ENCODE peak calls at places on chromosomes 6 and 20, in six cellular contexts. Q, N, B, E, F and Z are unnamed samples.

GRCh38 chr20:13856356-13856755 is 71.5 kb downstream of the NDUFAF5 start:
- DNase-seq in Q (no peak), N (no peak), B (no peak), E (no peak), F (no peak), Z (no peak)

GRCh38 chr20:607476-607875 is 2.6 kb downstream of the TCF15 start:
- DNase-seq in Q (no peak), N (no peak), B (no peak), E (peak), F (no peak), Z (no peak)

GRCh38 chr6:43413002-43413401 is 14.3 kb upstream of the ABCC10 start:
- DNase-seq in Q (no peak), N (no peak), B (no peak), E (no peak), F (no peak), Z (no peak)

GRCh38 chr6:145548941-145549652 is 186.2 kb downstream of the EPM2A start:
- DNase-seq in Q (no peak), N (peak), B (no peak), E (no peak), F (no peak), Z (no peak)

GRCh38 chr6:154783229-154783628 is 50.0 kb downstream of the SCAF8 start:
- DNase-seq in Q (no peak), N (no peak), B (no peak), E (no peak), F (no peak), Z (no peak)

GRCh38 chr6:109306733-109307132 is 75.5 kb downstream of the CD164 start:
- DNase-seq in Q (no peak), N (no peak), B (no peak), E (no peak), F (no peak), Z (no peak)

GRCh38 chr6:1044040-1044836 is 267.7 kb upstream of the FOXQ1 start:
- DNase-seq in Q (no peak), N (peak), B (no peak), E (no peak), F (peak), Z (no peak)

GRCh38 chr20:11777387-11777786 is 140.3 kb upstream of the BTBD3 start:
- DNase-seq in Q (no peak), N (no peak), B (no peak), E (no peak), F (no peak), Z (no peak)

GRCh38 chr20:18527836-18528235 is 20.1 kb downstream of the SEC23B start:
- DNase-seq in Q (no peak), N (peak), B (no peak), E (no peak), F (no peak), Z (no peak)

GRCh38 chr6:148700713-148701392 is 46.0 kb upstream of the UST start:
- DNase-seq in Q (peak), N (peak), B (peak), E (no peak), F (no peak), Z (no peak)

GRCh38 chr6:15779726-15780125 is 116.9 kb upstream of the DTNBP1 start:
- DNase-seq in Q (no peak), N (no peak), B (no peak), E (no peak), F (no peak), Z (no peak)

GRCh38 chr20:35497780-35498189 is 31.7 kb downstream of the C20orf173 start:
- DNase-seq in Q (peak), N (no peak), B (no peak), E (peak), F (no peak), Z (peak)

GRCh38 chr6:28269492-28269891 is 2.5 kb downstream of the ZSCAN26 start:
- DNase-seq in Q (peak), N (peak), B (peak), E (no peak), F (no peak), Z (no peak)

GRCh38 chr6:68031054-68031453 is 604.0 kb upstream of the ADGRB3 start:
- DNase-seq in Q (no peak), N (no peak), B (no peak), E (no peak), F (no peak), Z (no peak)
- H3K27ac ChIP-seq in Q (no peak), N (no peak), B (no peak), E (no peak), F (no peak), Z (no peak)

DNA sequence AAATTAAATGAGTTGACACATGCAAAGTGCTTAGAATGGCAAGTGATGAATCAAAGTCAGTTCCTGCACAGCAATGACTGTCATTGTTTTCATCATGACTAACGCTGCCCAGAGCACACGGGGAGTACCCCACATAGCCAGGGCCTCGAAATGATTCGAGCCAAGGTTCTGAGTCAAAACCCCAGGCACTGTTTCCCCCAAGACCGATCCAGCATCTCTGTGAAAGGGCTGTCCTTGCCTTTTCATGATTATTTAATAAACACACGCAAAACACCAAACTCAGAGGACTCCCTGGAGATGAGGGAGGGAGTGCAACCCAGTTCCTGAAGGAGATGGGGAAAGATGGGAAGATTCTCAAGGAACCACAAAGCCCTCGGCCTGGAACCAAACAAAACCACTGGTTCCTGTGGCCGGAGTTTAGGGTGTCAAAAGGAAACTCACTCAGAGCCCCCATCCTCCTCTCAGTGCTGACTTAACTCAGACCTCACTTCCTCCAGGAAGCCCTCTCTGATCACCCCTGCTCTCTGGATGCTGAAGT is 3.8 kb downstream of the PREX1 start:
- DNase-seq in Q (peak), N (peak), B (no peak), E (no peak), F (no peak), Z (no peak)
- TF ChIP-seq CTCF in Q (no peak), N (no peak), B (no peak), E (no peak), F (no peak), Z (no peak)

DNA sequence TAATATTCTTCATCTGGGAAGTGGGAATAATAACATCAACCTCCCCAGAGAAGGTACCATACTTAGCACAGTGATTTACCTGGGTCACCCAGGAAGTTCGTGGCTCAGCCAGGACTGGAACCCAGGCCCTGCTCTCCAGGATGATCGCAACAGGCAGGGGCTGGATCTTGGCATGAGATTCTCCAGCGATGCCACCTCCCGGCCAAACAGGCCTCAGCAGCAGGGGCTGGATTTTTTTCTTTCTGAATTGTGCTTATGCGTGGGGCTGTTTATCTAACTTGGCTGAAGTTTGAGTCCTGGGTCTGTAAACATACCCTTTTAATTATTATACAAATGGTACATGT is 129.5 kb upstream of the PTPN1 start:
- DNase-seq in Q (peak), N (peak), B (peak), E (no peak), F (peak), Z (no peak)
- H3K27ac ChIP-seq in Q (no peak), N (no peak), B (peak), E (no peak), F (peak), Z (peak)

GRCh38 chr6:35146453-35146852 is 5.3 kb upstream of the TCP11 start:
- DNase-seq in Q (peak), N (peak), B (peak), E (peak), F (peak), Z (no peak)
- TF ChIP-seq CTCF in Q (peak), N (peak), B (peak), E (peak), F (peak), Z (peak)